ENCODE peak calls at places on chromosomes 5 and 9, in six cellular contexts. Y is choroid plexus epithelial cell, P is endothelial cell, Q is WTC11, O is AG09309, B is cardiac fibroblast. T is an unnamed sample.

GRCh38 chr5:111685969-111686368 is 71.0 kb downstream of the NREP start:
- DNase-seq in Y (peak), O (no peak), B (peak), P (no peak), Q (peak), T (no peak)

GRCh38 chr5:75523275-75523674 is 11.6 kb downstream of the POLK start:
- DNase-seq in Q (no peak), Y (no peak), P (no peak), B (no peak), O (no peak), T (no peak)

GRCh38 chr5:116063950-116064349 is 20.9 kb upstream of the COMMD10 start:
- DNase-seq in Q (no peak), Y (peak), P (no peak), B (no peak), O (no peak), T (no peak)

GRCh38 chr5:123813937-123814624 is 302.1 kb downstream of the CSNK1G3 start:
- DNase-seq in O (peak), Q (no peak), P (no peak), Y (peak), B (no peak), T (peak)

GRCh38 chr5:168425997-168426863 is 60.0 kb upstream of the RARS1 start:
- DNase-seq in O (no peak), P (no peak), Q (no peak), B (no peak), Y (no peak), T (no peak)

GRCh38 chr5:121954086-121954485 is 7.7 kb upstream of the SRFBP1 start:
- DNase-seq in Y (no peak), O (no peak), P (no peak), Q (no peak), B (no peak), T (no peak)

GRCh38 chr5:177404641-177405134 is 4.2 kb upstream of the PFN3 start:
- DNase-seq in Q (no peak), P (no peak), O (no peak), B (no peak), Y (no peak), T (no peak)

GRCh38 chr5:35341189-35341588 is 110.9 kb upstream of the PRLR start:
- DNase-seq in P (no peak), B (no peak), O (no peak), Q (no peak), Y (no peak), T (no peak)

GRCh38 chr5:21168557-21168956 is 1180.6 kb upstream of the CDH18 start:
- DNase-seq in Y (no peak), P (no peak), O (no peak), B (no peak), Q (no peak), T (no peak)

GRCh38 chr9:137455361-137455991 is 3.7 kb downstream of the NSMF start:
- DNase-seq in Q (no peak), O (no peak), P (peak), Y (no peak), B (no peak), T (no peak)

GRCh38 chr5:15933481-15934207 is 245.9 kb downstream of the MARCHF11 start:
- DNase-seq in P (no peak), B (peak), Q (no peak), O (no peak), Y (peak), T (peak)

GRCh38 chr9:127185931-127186781 is 63.7 kb upstream of the ANGPTL2 start:
- DNase-seq in P (no peak), Y (peak), Q (no peak), B (peak), O (peak), T (peak)

GRCh38 chr5:164002653-164003052 is 497.2 kb downstream of the MAT2B start:
- DNase-seq in B (peak), O (no peak), Y (peak), P (no peak), Q (no peak), T (peak)

GRCh38 chr9:127769101-127769500 is 9.4 kb downstream of the SH2D3C start:
- DNase-seq in O (no peak), Q (no peak), P (no peak), B (no peak), Y (no peak), T (no peak)

GRCh38 chr5:169430676-169431075 is 129.7 kb upstream of the SLIT3 start:
- DNase-seq in B (no peak), O (no peak), P (no peak), Q (no peak), Y (peak), T (no peak)

GRCh38 chr9:2465921-2466460 is 155.6 kb upstream of the VLDLR start:
- DNase-seq in O (no peak), B (no peak), P (no peak), Y (peak), Q (no peak), T (no peak)

GRCh38 chr5:93219641-93220145 is 361.3 kb downstream of the NR2F1-AS1 start:
- DNase-seq in O (no peak), B (peak), P (no peak), Q (no peak), Y (peak), T (no peak)

GRCh38 chr5:109907189-109907588 is 217.5 kb downstream of the MAN2A1 start:
- DNase-seq in Q (no peak), B (peak), Y (peak), P (no peak), O (no peak), T (peak)

GRCh38 chr9:38066167-38066906 is 2.7 kb downstream of the SHB start:
- DNase-seq in B (peak), O (no peak), Y (no peak), P (no peak), Q (no peak), T (no peak)
- TF ChIP-seq CTCF in B (peak), O (peak), Y (peak), P (no peak), Q (no peak), T (no peak)

DNA sequence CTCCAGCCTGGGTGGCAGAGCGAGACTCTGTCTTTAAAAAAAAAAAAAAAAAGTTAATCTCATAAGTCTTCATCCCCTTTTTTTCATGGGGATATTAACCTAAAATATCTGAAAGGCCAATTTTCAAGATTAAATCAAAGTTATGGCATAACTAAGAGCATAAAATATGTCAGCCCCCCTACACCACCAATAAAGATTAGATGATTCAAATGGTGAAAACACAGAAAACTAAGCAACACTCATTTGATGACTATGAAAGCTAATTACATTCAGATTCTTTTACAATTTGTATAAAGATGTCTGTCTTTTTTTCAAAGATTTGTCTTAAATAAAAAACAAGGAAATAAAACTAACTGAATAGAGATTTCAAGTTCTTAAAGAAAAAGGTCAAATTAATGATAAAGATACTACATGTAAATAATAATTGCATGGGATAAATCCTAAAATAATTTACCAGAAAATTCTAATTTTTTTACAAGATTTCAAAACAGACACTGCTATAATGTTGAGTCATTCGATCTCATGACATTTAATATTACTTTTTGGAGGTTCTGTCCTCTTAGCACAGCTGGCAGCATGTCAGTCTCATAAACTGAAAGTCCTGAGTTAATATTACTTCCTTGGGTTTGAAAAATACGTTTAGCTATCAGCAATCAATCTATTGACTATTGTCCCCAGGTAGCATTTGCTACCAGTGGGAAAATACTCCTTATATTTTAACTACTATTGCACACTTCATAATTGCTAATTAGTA is 112.9 kb downstream of the KIAA0825 start:
- DNase-seq in B (peak), Y (peak), O (no peak), Q (no peak), P (no peak), T (no peak)
- TF ChIP-seq CTCF in B (no peak), Y (no peak), O (no peak), Q (no peak), P (no peak), T (no peak)

DNA sequence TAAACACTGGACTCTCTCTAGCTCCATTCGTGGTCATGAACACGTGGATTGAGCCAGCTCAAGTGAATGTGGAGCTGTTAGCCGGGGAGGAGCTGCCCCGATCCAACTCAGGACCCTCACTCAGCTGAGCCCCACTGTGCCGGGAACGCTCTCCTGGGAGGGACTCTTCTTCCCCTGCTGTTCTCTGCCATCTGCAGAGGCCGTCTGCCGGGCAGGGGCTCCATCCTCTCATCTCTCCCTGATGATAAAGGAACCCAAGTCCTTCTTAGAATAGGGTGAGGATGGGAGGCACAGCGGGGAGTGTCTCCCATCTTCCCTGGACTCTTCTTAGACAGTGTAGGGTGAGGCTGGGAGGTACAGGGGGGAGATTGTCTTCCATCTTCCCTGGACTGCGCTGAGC is 120.5 kb upstream of the IRX4 start:
- DNase-seq in P (no peak), Y (no peak), O (no peak), B (no peak), Q (no peak), T (no peak)
- TF ChIP-seq CTCF in P (no peak), Y (no peak), O (no peak), B (no peak), Q (no peak), T (no peak)

GRCh38 chr5:146529984-146530383 is 14.0 kb upstream of the GPR151 start:
- DNase-seq in Y (no peak), P (no peak), B (no peak), O (no peak), Q (no peak), T (no peak)

GRCh38 chr5:146528232-146528631 is 12.2 kb upstream of the GPR151 start:
- DNase-seq in P (no peak), Q (no peak), B (peak), O (no peak), Y (peak), T (no peak)

GRCh38 chr5:146533882-146534281 is 17.9 kb upstream of the GPR151 start:
- DNase-seq in B (no peak), O (no peak), Q (no peak), Y (no peak), P (no peak), T (no peak)

GRCh38 chr5:146538441-146538840 is 22.5 kb upstream of the GPR151 start:
- DNase-seq in Y (no peak), P (no peak), B (no peak), O (no peak), Q (no peak), T (no peak)

GRCh38 chr5:146533260-146533857 is 17.4 kb upstream of the GPR151 start:
- DNase-seq in Y (peak), Q (peak), B (peak), P (peak), O (peak), T (peak)
- TF ChIP-seq CTCF in Y (peak), Q (peak), B (peak), P (peak), O (peak), T (peak)

DNA sequence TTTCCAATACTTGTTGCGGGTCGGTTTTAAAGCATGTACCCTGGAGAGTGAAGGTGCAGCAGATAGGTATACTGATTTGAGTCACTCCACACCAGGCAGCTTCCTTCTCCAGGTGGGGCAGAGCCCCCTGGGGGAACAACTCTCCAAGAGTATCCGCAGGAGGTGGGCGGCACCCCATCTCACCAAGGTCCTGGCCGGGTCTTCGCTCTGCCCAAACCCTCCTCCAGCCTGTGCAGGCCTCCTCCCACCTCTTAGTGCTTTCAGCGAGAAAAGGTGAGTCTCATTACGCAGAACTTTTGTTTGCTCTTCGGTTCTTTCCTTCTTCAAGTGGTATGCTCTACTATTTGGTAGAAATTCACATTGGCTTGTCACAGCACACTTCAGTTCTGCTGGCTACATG is 13.7 kb downstream of the SPACA9 start:
- DNase-seq in B (no peak), Q (no peak), Y (no peak), O (no peak), P (no peak), T (no peak)
- TF ChIP-seq CTCF in B (no peak), Q (no peak), Y (no peak), O (no peak), P (no peak), T (no peak)

GRCh38 chr9:95077053-95077765 is 240.3 kb downstream of the FANCC start:
- DNase-seq in B (no peak), Y (no peak), P (no peak), O (no peak), Q (no peak), T (no peak)
- TF ChIP-seq CTCF in B (peak), Y (peak), P (no peak), O (peak), Q (no peak), T (no peak)

GRCh38 chr5:78677777-78678668 is 29.5 kb upstream of the LHFPL2 start:
- DNase-seq in Y (peak), P (no peak), O (peak), B (peak), Q (no peak), T (peak)
- TF ChIP-seq CTCF in Y (peak), P (no peak), O (peak), B (peak), Q (no peak), T (peak)

GRCh38 chr5:7519564-7519963 is 123.6 kb downstream of the ADCY2 start:
- DNase-seq in P (no peak), Y (no peak), B (no peak), O (no peak), Q (no peak), T (no peak)

GRCh38 chr5:7517006-7517405 is 121.1 kb downstream of the ADCY2 start:
- DNase-seq in B (no peak), P (no peak), Y (no peak), O (no peak), Q (no peak), T (no peak)

GRCh38 chr5:7518947-7519560 is 123.1 kb downstream of the ADCY2 start:
- DNase-seq in Q (peak), O (no peak), P (peak), Y (no peak), B (no peak), T (no peak)
- TF ChIP-seq CTCF in Q (peak), O (no peak), P (no peak), Y (no peak), B (no peak), T (no peak)

GRCh38 chr5:175243441-175243840 is 200.5 kb downstream of the DRD1 start:
- DNase-seq in Y (no peak), O (no peak), Q (peak), B (no peak), P (no peak), T (no peak)
- TF ChIP-seq CTCF in Y (no peak), O (no peak), Q (no peak), B (no peak), P (no peak), T (no peak)

T was measured in astrocyte.